ENCODE peak calls at places on chromosomes 7 and 10, in nine cellular contexts. R is A549; E is IMR-90; Y is H7; Z is fibroblast of mammary gland; W is adrenal gland; F is CD4-positive, alpha-beta memory T cell; U is AG04450; T is psoas muscle. H is an unnamed sample.

GRCh38 chr7:138756591-138757222 is 41.1 kb upstream of the TMEM213 start:
- DNase-seq in Y (no peak), W (no peak), T (no peak), F (no peak), U (no peak), E (no peak), R (no peak), Z (no peak), H (no peak)

GRCh38 chr10:90777614-90778013 is 80.2 kb downstream of the HTR7 start:
- DNase-seq in Z (peak; percentile 7), T (no peak), W (peak; percentile 5), R (no peak), F (no peak), E (no peak), Y (no peak), U (no peak), H (no peak)

GRCh38 chr10:125158528-125159485 is 1.6 kb downstream of the CTBP2 start:
- DNase-seq in R (peak; percentile 42), Z (peak; percentile 32), T (peak; percentile 78), W (peak; percentile 66), U (no peak), Y (peak; percentile 75), E (peak; percentile 54), F (no peak), H (peak; percentile 52)

GRCh38 chr10:100509241-100509640 is 10.4 kb downstream of the SEC31B start:
- DNase-seq in U (no peak), E (no peak), F (peak; percentile 18), W (no peak), Z (no peak), Y (no peak), R (no peak), T (no peak), H (no peak)

GRCh38 chr10:44975487-44976331 is 2.9 kb downstream of the DEPP1 start:
- DNase-seq in W (peak; percentile 33), Y (peak; percentile 84), U (no peak), T (peak; percentile 66), Z (peak; percentile 54), R (peak; percentile 21), E (peak; percentile 76), F (no peak), H (peak; percentile 30)

GRCh38 chr7:29208410-29209250 is 14.1 kb downstream of the CHN2 start:
- DNase-seq in W (no peak), F (no peak), T (no peak), Y (no peak), E (no peak), R (no peak), Z (no peak), U (no peak), H (no peak)

GRCh38 chr7:87480386-87480785 is 4.9 kb upstream of the ABCB4 start:
- DNase-seq in Y (no peak), R (no peak), U (no peak), Z (peak; percentile 7), E (no peak), W (no peak), F (no peak), T (no peak), H (no peak)

GRCh38 chr10:71729023-71729649 is 9.6 kb upstream of the C10orf105 start:
- DNase-seq in Z (no peak), W (peak; percentile 38), U (no peak), F (no peak), Y (no peak), R (peak; percentile 67), T (peak; percentile 76), E (no peak), H (no peak)

GRCh38 chr7:120089968-120090367 is 183.0 kb upstream of the KCND2 start:
- DNase-seq in F (no peak), R (peak; percentile 45), Z (peak; percentile 42), U (no peak), Y (no peak), T (no peak), W (peak; percentile 64), E (peak; percentile 42), H (peak; percentile 2)

GRCh38 chr10:117226813-117227451 is 14.0 kb upstream of the SLC18A2 start:
- DNase-seq in U (no peak), W (peak; percentile 42), Y (peak; percentile 88), F (no peak), Z (peak; percentile 44), R (peak; percentile 61), T (no peak), E (no peak), H (no peak)

GRCh38 chr10:100158044-100158805 is 27.6 kb downstream of the ERLIN1 start:
- DNase-seq in R (no peak), W (no peak), Z (no peak), F (no peak), E (no peak), T (no peak), Y (no peak), U (no peak), H (no peak)

GRCh38 chr10:31698169-31698890 is 230.3 kb downstream of the ARHGAP12 start:
- DNase-seq in R (no peak), Z (peak; percentile 96), E (peak; percentile 91), U (peak; percentile 73), F (no peak), Y (no peak), T (peak; percentile 83), W (peak; percentile 63), H (peak; percentile 71)

GRCh38 chr10:60434418-60435046 is 44.9 kb upstream of the ANK3 start:
- DNase-seq in U (no peak), W (peak; percentile 53), E (peak; percentile 74), T (no peak), Y (peak; percentile 35), Z (peak; percentile 80), R (peak; percentile 67), F (no peak), H (peak; percentile 26)

GRCh38 chr10:63520463-63521388 is 475 bp upstream of the REEP3 start:
- DNase-seq in E (peak; percentile 28), T (peak; percentile 85), Z (peak; percentile 72), Y (peak; percentile 89), F (peak; percentile 61), R (peak; percentile 81), W (peak; percentile 72), U (no peak), H (peak; percentile 77)

GRCh38 chr10:106864031-106864430 is 300.5 kb downstream of the SORCS1 start:
- DNase-seq in E (no peak), U (no peak), Y (no peak), T (no peak), Z (no peak), F (no peak), W (no peak), R (no peak), H (no peak)

GRCh38 chr10:116158036-116158435 is 115.0 kb downstream of the GFRA1 start:
- DNase-seq in U (no peak), F (no peak), T (no peak), Y (no peak), Z (no peak), E (no peak), W (no peak), R (no peak), H (peak; percentile 9)

GRCh38 chr10:101287922-101288638 is 58.8 kb upstream of the LBX1 start:
- DNase-seq in E (peak; percentile 20), R (peak; percentile 54), F (no peak), Z (peak; percentile 48), T (no peak), W (peak; percentile 33), U (no peak), Y (peak; percentile 86), H (peak; percentile 13)

GRCh38 chr7:122155566-122155965 is 11.5 kb upstream of the AASS start:
- DNase-seq in E (no peak), W (no peak), T (no peak), R (no peak), F (no peak), U (no peak), Y (no peak), Z (no peak), H (no peak)

GRCh38 chr7:128909605-128910568 is 622 bp downstream of the KCP start:
- DNase-seq in Z (peak; percentile 12), T (no peak), W (no peak), F (no peak), Y (peak; percentile 86), R (no peak), E (peak; percentile 23), U (peak; percentile 10), H (no peak)
- H3K4me3 ChIP-seq in Z (peak overlapping the region; percentile 12), T (peak overlapping the region; percentile 32), W (peak overlapping the region; percentile 36), F (no peak overlapping the region), Y (peak overlapping the region; percentile 67), R (no peak overlapping the region), E (peak overlapping the region; percentile 9), U (peak overlapping the region; percentile 59), H (no peak overlapping the region)

DNA sequence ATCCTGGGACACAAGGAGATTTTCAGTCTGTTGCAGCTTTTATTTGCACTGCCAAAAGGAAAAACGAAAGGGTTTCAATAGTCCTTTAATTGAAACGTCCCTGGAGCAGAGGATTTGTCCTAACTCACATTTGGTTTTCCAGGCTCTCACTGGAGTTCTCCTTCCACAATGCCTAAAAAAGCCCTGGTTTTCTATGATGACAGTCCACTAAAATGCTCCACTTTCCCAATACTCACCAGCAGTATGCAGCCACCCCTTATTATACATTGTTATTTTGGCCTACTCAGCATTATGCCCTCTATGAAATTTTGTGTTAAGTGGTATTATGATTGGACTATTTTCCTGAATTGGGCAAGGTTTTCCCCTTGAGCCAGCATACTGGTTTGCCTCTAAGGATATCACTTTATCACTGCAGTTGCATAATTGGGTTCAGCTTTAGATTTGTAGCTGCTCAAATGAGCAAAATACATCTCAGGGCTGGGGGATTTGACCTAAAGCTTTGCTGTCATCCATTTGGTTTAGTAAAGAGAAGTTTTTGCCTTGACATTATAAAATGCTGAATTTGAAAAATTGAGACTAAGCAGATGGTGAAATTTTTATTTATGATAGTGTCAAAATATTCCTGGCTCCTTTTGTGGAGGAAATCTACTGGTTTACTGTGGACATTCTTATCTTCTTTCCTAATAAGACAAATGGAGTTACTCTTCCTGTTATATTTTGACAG is 239.2 kb downstream of the RNLS start:
- DNase-seq in R (no peak), Z (peak; percentile 2), F (no peak), Y (no peak), E (no peak), U (no peak), T (no peak), W (peak; percentile 15), H (no peak)
- H3K4me3 ChIP-seq in R (no peak overlapping the region), Z (no peak overlapping the region), F (no peak overlapping the region), Y (no peak overlapping the region), E (no peak overlapping the region), U (no peak overlapping the region), T (no peak overlapping the region), W (no peak overlapping the region), H (no peak overlapping the region)

DNA sequence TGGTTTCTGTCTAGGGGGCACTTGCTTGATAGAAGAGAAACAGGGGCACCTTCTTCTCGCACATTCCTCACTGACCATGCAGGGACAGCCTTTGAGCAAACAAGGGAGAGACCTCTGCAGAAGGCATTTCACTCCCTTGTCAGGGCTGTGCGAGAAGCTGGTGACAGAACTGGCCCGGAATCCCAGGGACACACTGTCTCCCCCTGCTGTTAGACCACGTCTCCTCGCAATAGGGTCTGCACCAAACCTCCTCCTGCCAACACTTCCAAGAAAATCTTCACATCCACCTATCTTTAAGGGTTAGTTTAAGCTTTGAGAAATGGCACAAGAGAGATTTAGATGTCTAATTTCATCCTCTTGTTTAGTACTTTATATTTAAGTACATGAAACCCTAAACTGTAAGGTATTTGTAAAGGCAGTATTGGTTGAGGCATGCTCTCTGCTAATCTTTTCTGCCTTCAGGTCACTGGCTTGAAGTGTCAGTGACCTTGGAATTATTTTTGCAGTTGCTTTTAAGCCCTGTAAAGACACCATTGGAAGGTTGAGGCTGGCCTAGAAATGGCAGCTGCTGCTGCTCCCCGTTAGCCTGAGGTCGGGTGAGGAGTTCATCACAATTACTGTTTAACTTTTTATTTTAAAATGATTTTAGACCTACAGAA is 37.0 kb downstream of the RBM20 start:
- DNase-seq in F (peak; percentile 2), R (peak; percentile 57), W (peak; percentile 46), T (no peak), Y (peak; percentile 86), Z (peak; percentile 24), U (no peak), E (peak; percentile 31), H (peak; percentile 17)
- H3K4me3 ChIP-seq in F (no peak overlapping the region), R (no peak overlapping the region), W (no peak overlapping the region), T (peak overlapping the region; percentile 50), Y (no peak overlapping the region), Z (no peak overlapping the region), U (no peak overlapping the region), E (no peak overlapping the region), H (no peak overlapping the region)

GRCh38 chr7:94303736-94304135 is 91.0 kb upstream of the COL1A2 start:
- DNase-seq in F (no peak), W (no peak), Y (no peak), T (no peak), U (peak; percentile 62), R (peak; percentile 14), Z (peak; percentile 76), E (peak; percentile 84), H (peak; percentile 2)
- H3K4me3 ChIP-seq in F (no peak overlapping the region), W (no peak overlapping the region), Y (no peak overlapping the region), T (no peak overlapping the region), U (peak overlapping the region; percentile 14), R (no peak overlapping the region), Z (no peak overlapping the region), E (no peak overlapping the region), H (no peak overlapping the region)